ENCODE peak calls at places on chromosomes 13 and 19, in five cellular contexts. O, F, Q, G and T are unnamed samples.

GRCh38 chr19:40154121-40154680 is 37.0 kb upstream of the MAP3K10 start:
- DNase-seq in O (no peak), G (no peak), F (no peak), Q (no peak), T (no peak)

GRCh38 chr19:47494211-47494547 is 10.2 kb upstream of the KPTN start:
- DNase-seq in Q (no peak), G (no peak), O (no peak), F (no peak), T (no peak)

GRCh38 chr13:105599477-105600037 is 935.9 kb downstream of the EFNB2 start:
- DNase-seq in F (no peak), O (no peak), G (no peak), Q (no peak), T (no peak)

GRCh38 chr13:105008606-105009005 is 1526.9 kb downstream of the EFNB2 start:
- DNase-seq in Q (no peak), F (no peak), G (no peak), O (no peak), T (no peak)

GRCh38 chr13:98677398-98677797 is 75.1 kb downstream of the SLC15A1 start:
- DNase-seq in G (no peak), O (no peak), F (no peak), Q (no peak), T (no peak)

GRCh38 chr19:53927745-53928144 is 18.7 kb downstream of the CACNG7 start:
- DNase-seq in G (no peak), O (no peak), F (peak; percentile 29), Q (no peak), T (no peak)

GRCh38 chr13:94129490-94129894 is 350.0 kb downstream of the DCT start:
- DNase-seq in O (no peak), F (no peak), G (no peak), Q (no peak), T (no peak)

GRCh38 chr13:104408733-104409132 is 1342.5 kb upstream of the SLC10A2 start:
- DNase-seq in F (no peak), Q (no peak), G (no peak), O (no peak), T (no peak)

GRCh38 chr19:55624109-55625003 is at the start of gene ZNF784:
- DNase-seq in G (peak; percentile 93), F (peak; percentile 97), O (peak; percentile 96), Q (peak; percentile 91), T (peak; percentile 93)

GRCh38 chr19:13014101-13014920 is 19.0 kb downstream of the NFIX start:
- DNase-seq in F (no peak), Q (no peak), O (no peak), G (no peak), T (no peak)

GRCh38 chr19:51123381-51124186 is 1.1 kb upstream of the SIGLEC9 start:
- DNase-seq in O (peak; percentile 85), F (peak; percentile 39), Q (peak; percentile 45), G (peak; percentile 51), T (no peak)

GRCh38 chr13:41099986-41100385 is 32.6 kb downstream of the KBTBD6 start:
- DNase-seq in Q (no peak), F (no peak), O (no peak), G (no peak), T (no peak)

DNA sequence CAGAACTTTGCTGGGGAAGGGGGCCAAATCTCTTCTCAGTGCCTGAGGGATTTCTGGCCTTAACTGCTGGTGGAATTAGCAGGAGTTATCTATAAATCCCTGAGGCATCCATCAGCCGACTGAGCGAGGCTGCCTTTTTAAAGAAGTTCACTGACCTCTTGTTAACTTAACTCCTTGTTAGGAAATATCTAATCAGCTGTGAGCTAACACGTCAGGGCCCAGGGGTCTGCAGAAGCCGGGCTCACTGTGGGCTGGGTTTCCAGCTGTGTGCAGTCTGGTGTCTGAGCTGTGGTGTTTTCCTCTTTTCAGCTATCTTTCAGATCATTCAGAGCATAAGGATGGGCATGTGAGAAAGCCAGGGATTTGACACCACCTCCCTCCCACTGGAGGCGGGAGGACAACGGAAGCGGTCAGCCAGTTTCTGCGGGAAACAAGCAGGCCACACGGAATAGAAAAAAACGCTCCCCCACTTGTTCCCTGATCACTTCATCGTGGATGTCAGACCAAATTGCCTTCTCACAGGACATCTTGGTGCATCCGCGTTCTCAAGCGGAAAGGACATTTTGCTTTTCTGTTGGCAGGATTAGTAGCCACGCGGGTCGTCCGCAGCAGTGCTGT is 23.4 kb downstream of the SERP2 start:
- DNase-seq in O (no peak), G (no peak), Q (no peak), F (no peak), T (peak; percentile 68)
- H3K27ac ChIP-seq in O (no peak overlapping the region), G (peak overlapping the region; percentile 52), Q (no peak overlapping the region), F (no peak overlapping the region), T (peak overlapping the region; percentile 8)

GRCh38 chr13:81048026-81048461 is 707.1 kb upstream of the SPRY2 start:
- DNase-seq in O (no peak), G (no peak), F (no peak), Q (no peak), T (no peak)

GRCh38 chr13:81051873-81052272 is 710.9 kb upstream of the SPRY2 start:
- DNase-seq in G (no peak), Q (no peak), O (no peak), F (no peak), T (no peak)
- TF ChIP-seq CTCF in G (no peak), Q (no peak), O (no peak), F (no peak), T (no peak)

DNA sequence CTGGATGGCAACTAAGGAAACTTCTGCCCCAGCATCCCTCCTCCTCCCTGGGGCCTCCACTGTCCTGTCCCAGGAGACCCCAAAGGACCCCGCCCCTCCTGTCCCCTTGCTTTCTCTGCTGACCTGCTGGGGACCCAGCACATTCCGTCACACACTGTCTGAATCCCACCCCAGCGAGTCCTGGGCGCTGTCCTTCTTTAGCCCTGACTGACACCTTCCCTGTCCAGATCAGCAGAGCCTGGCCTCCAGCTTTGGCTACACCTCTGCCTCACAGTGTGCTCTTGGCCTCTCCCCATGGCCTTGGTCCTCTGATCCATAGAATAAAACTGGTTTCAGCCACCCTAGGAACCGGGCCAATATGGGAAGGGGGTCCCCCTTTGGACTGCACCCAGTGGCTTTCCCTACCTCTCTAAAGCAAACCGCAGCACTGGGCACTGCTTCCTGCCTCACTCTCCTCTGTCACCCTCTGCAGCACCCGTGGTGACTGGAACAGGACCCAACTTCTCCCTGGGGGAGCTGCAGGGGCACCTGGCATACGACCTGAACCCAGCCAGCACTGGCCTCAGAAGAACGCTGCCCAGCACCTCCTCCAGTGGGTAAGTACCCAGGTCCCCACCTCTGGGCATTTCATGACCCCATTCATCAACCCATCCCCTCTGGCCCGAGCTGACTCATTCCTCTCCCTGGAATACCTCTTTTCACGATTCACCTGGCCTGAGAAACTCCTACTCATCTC is 46.4 kb downstream of the SMIM24 start:
- DNase-seq in F (no peak), Q (no peak), O (no peak), G (no peak), T (no peak)
- H3K4me3 ChIP-seq in F (peak overlapping the region; percentile 86), Q (peak overlapping the region; percentile 48), O (no peak overlapping the region), G (no peak overlapping the region), T (peak overlapping the region; percentile 69)

GRCh38 chr13:85626603-85627002 is 172.6 kb downstream of the SLITRK6 start:
- DNase-seq in O (no peak), G (no peak), Q (no peak), F (no peak), T (no peak)
- H3K27ac ChIP-seq in O (no peak overlapping the region), G (no peak overlapping the region), Q (no peak overlapping the region), F (no peak overlapping the region), T (no peak overlapping the region)

DNA sequence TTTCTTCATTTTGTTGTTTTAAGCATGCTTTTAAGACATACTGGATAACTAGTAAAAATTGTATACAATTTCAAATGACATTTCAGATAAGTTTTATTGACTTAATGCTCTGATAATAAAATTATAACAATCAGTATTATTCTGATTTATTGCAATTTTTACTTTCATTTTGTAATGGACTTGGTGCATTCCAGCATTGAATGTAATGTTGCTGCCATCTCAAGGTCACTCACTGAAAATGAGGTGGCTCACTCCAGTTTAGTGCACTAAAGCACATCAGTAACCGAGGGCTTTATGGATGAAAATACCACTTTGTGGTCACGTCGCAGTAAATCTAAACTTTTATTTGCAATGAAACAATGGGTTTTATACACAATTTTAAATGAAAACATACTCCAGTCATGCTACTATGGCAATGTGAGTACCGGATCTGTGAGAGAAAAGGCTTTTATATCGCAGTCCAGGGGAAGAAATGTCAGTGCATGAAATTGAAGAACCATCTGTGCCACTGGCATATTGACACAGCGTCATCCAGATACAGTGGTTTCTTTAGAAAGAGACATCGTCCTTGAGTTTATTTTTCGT is 20.7 kb upstream of the ZNF507 start:
- DNase-seq in O (no peak), Q (no peak), G (no peak), F (no peak), T (no peak)
- TF ChIP-seq CTCF in O (no peak), Q (no peak), G (no peak), F (peak; percentile 18), T (no peak)